ENCODE peak calls at places on chromosomes 13 and 19, in eight cellular contexts. W is OCI-LY7; A is fibroblast of the aortic adventitia; O is activated naive CD8-positive, alpha-beta T cell treated with anti-CD3 and anti-CD28 coated beads for 36 hours; D is CD4-positive, alpha-beta T cell; S is GOT3; T is psoas muscle; Y is T-helper 9 cell. N is an unnamed sample.
A peak's percentile ranks its signal among the peaks of the same experiment; 100 is the strongest.

GRCh38 chr19:57903298-57904174 is 12.9 kb downstream of the ZNF417 start:
- DNase-seq in W (peak; percentile 53), A (peak; percentile 59), O (no peak), D (no peak), S (no peak), T (no peak), Y (no peak), N (no peak)

GRCh38 chr13:89238496-89238895 is 1567.3 kb downstream of the SLITRK5 start:
- DNase-seq in W (no peak), A (no peak), O (no peak), D (no peak), S (no peak), T (no peak), Y (no peak), N (no peak)

GRCh38 chr19:2084993-2085720 is 11.0 kb downstream of the MOB3A start:
- DNase-seq in W (peak; percentile 98), A (no peak), O (peak; percentile 93), D (peak; percentile 88), S (no peak), T (peak; percentile 78), Y (peak; percentile 88), N (no peak)

GRCh38 chr13:79935121-79935520 is 405.8 kb downstream of the SPRY2 start:
- DNase-seq in W (no peak), A (no peak), O (no peak), D (no peak), S (no peak), T (no peak), Y (no peak), N (no peak)

GRCh38 chr13:32150794-32151193 is 119.2 kb downstream of the FRY start:
- DNase-seq in W (no peak), A (peak; percentile 95), O (no peak), D (no peak), S (no peak), T (peak; percentile 82), Y (no peak), N (no peak)

GRCh38 chr19:31875550-31875949 is 469.9 kb upstream of the ZNF507 start:
- DNase-seq in W (no peak), A (no peak), O (no peak), D (no peak), S (no peak), T (no peak), Y (no peak), N (no peak)

GRCh38 chr19:55258476-55258827 is 365 bp downstream of the PPP6R1 start:
- DNase-seq in W (no peak), A (no peak), O (peak; percentile 61), D (peak; percentile 58), S (no peak), T (no peak), Y (peak; percentile 39), N (no peak)

GRCh38 chr19:35120492-35120891 is 4.9 kb downstream of the FXYD3 start:
- DNase-seq in W (no peak), A (peak; percentile 79), O (no peak), D (no peak), S (peak; percentile 31), T (no peak), Y (no peak), N (no peak)

GRCh38 chr13:112743451-112744305 is 53.8 kb downstream of the ATP11A start:
- DNase-seq in W (no peak), A (no peak), O (no peak), D (no peak), S (no peak), T (no peak), Y (no peak), N (peak; percentile 94)

GRCh38 chr13:110824901-110825300 is 90.0 kb downstream of the ANKRD10 start:
- DNase-seq in W (no peak), A (no peak), O (no peak), D (no peak), S (no peak), T (no peak), Y (no peak), N (no peak)